ENCODE peak calls at places on chromosomes 2 and 18, in five cellular contexts. R, B, W, S and H are unnamed samples.

GRCh38 chr2:210663574-210663973 is 107.2 kb downstream of the CPS1 start:
- DNase-seq in R (peak; percentile 20), B (peak; percentile 42), W (peak; percentile 71), S (no peak), H (no peak)

GRCh38 chr2:137724879-137725278 is 239.4 kb upstream of the HNMT start:
- DNase-seq in R (no peak), B (no peak), W (no peak), S (no peak), H (no peak)

GRCh38 chr18:43627833-43628370 is 350.6 kb upstream of the SYT4 start:
- DNase-seq in R (no peak), B (no peak), W (no peak), S (no peak), H (peak; percentile 36)

GRCh38 chr18:8368490-8369217 is 240.6 kb upstream of the RAB12 start:
- DNase-seq in R (peak; percentile 12), B (no peak), W (no peak), S (no peak), H (no peak)

GRCh38 chr2:201699384-201699783 is 940 bp upstream of the MPP4 start:
- DNase-seq in R (peak; percentile 10), B (peak; percentile 15), W (no peak), S (no peak), H (no peak)

GRCh38 chr2:33069894-33070651 is 123.3 kb downstream of the LTBP1 start:
- DNase-seq in R (peak; percentile 100), B (peak; percentile 100), W (no peak), S (no peak), H (no peak)

GRCh38 chr2:10352361-10352760 is 49.7 kb downstream of the HPCAL1 start:
- DNase-seq in R (no peak), B (no peak), W (no peak), S (no peak), H (no peak)

GRCh38 chr2:117067917-117068316 is 746.6 kb upstream of the DDX18 start:
- DNase-seq in R (no peak), B (no peak), W (no peak), S (no peak), H (no peak)

GRCh38 chr2:106866636-106867035 is 19.3 kb downstream of the ST6GAL2 start:
- DNase-seq in R (no peak), B (peak; percentile 35), W (no peak), S (no peak), H (no peak)

GRCh38 chr18:69588301-69588700 is 187.6 kb downstream of the DOK6 start:
- DNase-seq in R (no peak), B (no peak), W (no peak), S (no peak), H (no peak)

GRCh38 chr2:50687327-50687726 is 344.6 kb downstream of the NRXN1 start:
- DNase-seq in R (no peak), B (no peak), W (no peak), S (no peak), H (no peak)

GRCh38 chr2:86000131-86000937 is 105.4 kb downstream of the POLR1A start:
- DNase-seq in R (peak; percentile 38), B (no peak), W (no peak), S (no peak), H (no peak)

GRCh38 chr2:135052997-135053474 is 944 bp downstream of the RAB3GAP1 start:
- DNase-seq in R (peak; percentile 11), B (no peak), W (no peak), S (no peak), H (no peak)

GRCh38 chr2:39632871-39633270 is 32.8 kb upstream of the TMEM178A start:
- DNase-seq in R (peak; percentile 98), B (peak; percentile 61), W (no peak), S (no peak), H (no peak)

GRCh38 chr2:175922160-175922559 is 79.9 kb downstream of the LNPK start:
- DNase-seq in R (no peak), B (no peak), W (no peak), S (no peak), H (no peak)

GRCh38 chr2:10228611-10229365 is 73.9 kb upstream of the HPCAL1 start:
- DNase-seq in R (no peak), B (no peak), W (no peak), S (no peak), H (no peak)

GRCh38 chr2:44016282-44016681 is 20.5 kb upstream of the LRPPRC start:
- DNase-seq in R (peak; percentile 47), B (peak; percentile 56), W (peak; percentile 86), S (peak; percentile 25), H (no peak)

GRCh38 chr2:76050196-76050595 is 339.5 kb upstream of the GCFC2 start:
- DNase-seq in R (no peak), B (no peak), W (no peak), S (no peak), H (no peak)

GRCh38 chr2:72887032-72887835 is at the start of gene SPR:
- DNase-seq in R (peak; percentile 61), B (peak; percentile 37), W (peak; percentile 75), S (peak; percentile 85), H (peak; percentile 89)

GRCh38 chr2:11077411-11077810 is 77.9 kb upstream of the SLC66A3 start:
- DNase-seq in R (no peak), B (no peak), W (no peak), S (no peak), H (no peak)

GRCh38 chr2:96868555-96869280 is 1.2 kb downstream of the SEMA4C start:
- DNase-seq in R (peak; percentile 90), B (peak; percentile 86), W (peak; percentile 90), S (peak; percentile 89), H (peak; percentile 88)

GRCh38 chr2:237599465-237600110 is 9.1 kb upstream of the RAB17 start:
- DNase-seq in R (no peak), B (no peak), W (no peak), S (no peak), H (no peak)

GRCh38 chr18:75658330-75658729 is 230.8 kb upstream of the SMIM21 start:
- DNase-seq in R (no peak), B (no peak), W (no peak), S (no peak), H (no peak)

GRCh38 chr18:79511271-79511670 is 115.5 kb downstream of the NFATC1 start:
- DNase-seq in R (no peak), B (no peak), W (no peak), S (no peak), H (no peak)

GRCh38 chr18:45828917-45829811 is 3.7 kb downstream of the SIGLEC15 start:
- DNase-seq in R (no peak), B (no peak), W (peak; percentile 86), S (no peak), H (no peak)

GRCh38 chr2:43078781-43079755 is 147.3 kb downstream of the ZFP36L2 start:
- DNase-seq in R (peak; percentile 47), B (peak; percentile 58), W (no peak), S (no peak), H (no peak)

GRCh38 chr2:237591379-237591881 is 896 bp upstream of the RAB17 start:
- DNase-seq in R (no peak), B (peak; percentile 14), W (no peak), S (no peak), H (no peak)

GRCh38 chr2:208147759-208148158 is 1.8 kb upstream of the CRYGB start:
- DNase-seq in R (no peak), B (no peak), W (no peak), S (no peak), H (no peak)

GRCh38 chr2:56523815-56524214 is 340.0 kb downstream of the CCDC85A start:
- DNase-seq in R (peak; percentile 34), B (no peak), W (no peak), S (no peak), H (no peak)

GRCh38 chr2:116952254-116952653 is 862.2 kb upstream of the DDX18 start:
- DNase-seq in R (no peak), B (no peak), W (peak; percentile 32), S (no peak), H (no peak)

GRCh38 chr2:238439093-238439849 is 12.5 kb downstream of the ASB1 start:
- DNase-seq in R (peak; percentile 99), B (peak; percentile 100), W (no peak), S (no peak), H (no peak)

GRCh38 chr2:85430780-85431601 is 12.5 kb downstream of the SH2D6 start:
- DNase-seq in R (no peak), B (no peak), W (no peak), S (no peak), H (peak; percentile 89)

GRCh38 chr2:113309655-113310387 is 31.1 kb upstream of the PAX8 start:
- DNase-seq in R (peak; percentile 31), B (peak; percentile 19), W (no peak), S (no peak), H (no peak)

GRCh38 chr18:51658436-51658835 is 461.0 kb upstream of the MEX3C start:
- DNase-seq in R (no peak), B (no peak), W (no peak), S (no peak), H (no peak)

GRCh38 chr2:205752421-205752820 is 70.1 kb downstream of the NRP2 start:
- DNase-seq in R (peak; percentile 55), B (no peak), W (no peak), S (no peak), H (no peak)

GRCh38 chr2:206983156-206983875 is 44.0 kb downstream of the CPO start:
- DNase-seq in R (peak; percentile 14), B (peak; percentile 70), W (no peak), S (no peak), H (peak; percentile 28)

GRCh38 chr2:164693390-164693789 is 72.1 kb upstream of the GRB14 start:
- DNase-seq in R (no peak), B (no peak), W (no peak), S (no peak), H (no peak)

GRCh38 chr2:101803945-101804696 is 106.6 kb downstream of the MAP4K4 start:
- DNase-seq in R (no peak), B (peak; percentile 69), W (no peak), S (no peak), H (peak; percentile 51)

GRCh38 chr2:203841654-203842053 is 25.9 kb upstream of the CTLA4 start:
- DNase-seq in R (no peak), B (no peak), W (no peak), S (no peak), H (no peak)